ENCODE peak calls at places on chromosomes 6 and 20, in eight cellular contexts. One of them, this sample, is unnamed.

GRCh38 chr6:148223424-148223842 is 119.2 kb upstream of the SASH1 start:
- DNase-seq in NCI-H1930: no peak
- DNase-seq in WTC11: no peak
- DNase-seq in fibroblast of lung: peak
- DNase-seq in natural killer cell treated with Interleukin-12 subunit alpha and Interleukin-12 subunit beta and Interleukin-15 and Interleukin-18, amount 100 ng/mL, for 72 hours: no peak
- DNase-seq in posterior cingulate gyrus: no peak
- DNase-seq in mucosa of gallbladder: no peak
- DNase-seq in activated T-cell treated with anti-CD3 and anti-CD28 coated beads for 4 hours: no peak
- DNase-seq in this sample: no peak

GRCh38 chr6:149834513-149835481 is 29.4 kb downstream of the LRP11 start:
- DNase-seq in posterior cingulate gyrus: no peak
- DNase-seq in activated T-cell treated with anti-CD3 and anti-CD28 coated beads for 4 hours: peak
- DNase-seq in NCI-H1930: no peak
- DNase-seq in natural killer cell treated with Interleukin-12 subunit alpha and Interleukin-12 subunit beta and Interleukin-15 and Interleukin-18, amount 100 ng/mL, for 72 hours: peak
- DNase-seq in mucosa of gallbladder: peak
- DNase-seq in WTC11: peak
- DNase-seq in fibroblast of lung: peak
- DNase-seq in this sample: no peak

GRCh38 chr6:137819740-137820139 is 47.3 kb upstream of the TNFAIP3 start:
- DNase-seq in natural killer cell treated with Interleukin-12 subunit alpha and Interleukin-12 subunit beta and Interleukin-15 and Interleukin-18, amount 100 ng/mL, for 72 hours: peak
- DNase-seq in WTC11: no peak
- DNase-seq in fibroblast of lung: no peak
- DNase-seq in posterior cingulate gyrus: no peak
- DNase-seq in activated T-cell treated with anti-CD3 and anti-CD28 coated beads for 4 hours: no peak
- DNase-seq in NCI-H1930: no peak
- DNase-seq in mucosa of gallbladder: no peak
- DNase-seq in this sample: no peak

GRCh38 chr20:59165794-59166709 is 2.4 kb downstream of the ZNF831 start:
- DNase-seq in fibroblast of lung: no peak
- DNase-seq in NCI-H1930: no peak
- DNase-seq in activated T-cell treated with anti-CD3 and anti-CD28 coated beads for 4 hours: no peak
- DNase-seq in WTC11: no peak
- DNase-seq in natural killer cell treated with Interleukin-12 subunit alpha and Interleukin-12 subunit beta and Interleukin-15 and Interleukin-18, amount 100 ng/mL, for 72 hours: no peak
- DNase-seq in posterior cingulate gyrus: no peak
- DNase-seq in mucosa of gallbladder: no peak
- DNase-seq in this sample: no peak

GRCh38 chr20:1255675-1256074 is 10.4 kb upstream of the SNPH start:
- DNase-seq in activated T-cell treated with anti-CD3 and anti-CD28 coated beads for 4 hours: no peak
- DNase-seq in NCI-H1930: no peak
- DNase-seq in fibroblast of lung: no peak
- DNase-seq in mucosa of gallbladder: no peak
- DNase-seq in posterior cingulate gyrus: no peak
- DNase-seq in natural killer cell treated with Interleukin-12 subunit alpha and Interleukin-12 subunit beta and Interleukin-15 and Interleukin-18, amount 100 ng/mL, for 72 hours: no peak
- DNase-seq in WTC11: no peak
- DNase-seq in this sample: no peak

GRCh38 chr20:51528263-51529026 is 14.1 kb downstream of the NFATC2 start:
- DNase-seq in activated T-cell treated with anti-CD3 and anti-CD28 coated beads for 4 hours: peak
- DNase-seq in mucosa of gallbladder: no peak
- DNase-seq in WTC11: no peak
- DNase-seq in NCI-H1930: no peak
- DNase-seq in natural killer cell treated with Interleukin-12 subunit alpha and Interleukin-12 subunit beta and Interleukin-15 and Interleukin-18, amount 100 ng/mL, for 72 hours: peak
- DNase-seq in fibroblast of lung: no peak
- DNase-seq in posterior cingulate gyrus: no peak
- DNase-seq in this sample: no peak

GRCh38 chr6:125952764-125953501 is 3.6 kb upstream of the HINT3 start:
- DNase-seq in NCI-H1930: no peak
- DNase-seq in fibroblast of lung: peak
- DNase-seq in activated T-cell treated with anti-CD3 and anti-CD28 coated beads for 4 hours: no peak
- DNase-seq in natural killer cell treated with Interleukin-12 subunit alpha and Interleukin-12 subunit beta and Interleukin-15 and Interleukin-18, amount 100 ng/mL, for 72 hours: no peak
- DNase-seq in posterior cingulate gyrus: no peak
- DNase-seq in mucosa of gallbladder: no peak
- DNase-seq in WTC11: peak
- DNase-seq in this sample: no peak

GRCh38 chr20:11153819-11154218 is 480.0 kb upstream of the JAG1 start:
- DNase-seq in WTC11: no peak
- DNase-seq in posterior cingulate gyrus: no peak
- DNase-seq in activated T-cell treated with anti-CD3 and anti-CD28 coated beads for 4 hours: no peak
- DNase-seq in fibroblast of lung: peak
- DNase-seq in NCI-H1930: no peak
- DNase-seq in mucosa of gallbladder: no peak
- DNase-seq in natural killer cell treated with Interleukin-12 subunit alpha and Interleukin-12 subunit beta and Interleukin-15 and Interleukin-18, amount 100 ng/mL, for 72 hours: no peak
- DNase-seq in this sample: no peak

GRCh38 chr20:50826121-50826520 is 31.3 kb downstream of the BCAS4 start:
- DNase-seq in posterior cingulate gyrus: peak
- DNase-seq in NCI-H1930: no peak
- DNase-seq in mucosa of gallbladder: no peak
- DNase-seq in natural killer cell treated with Interleukin-12 subunit alpha and Interleukin-12 subunit beta and Interleukin-15 and Interleukin-18, amount 100 ng/mL, for 72 hours: peak
- DNase-seq in activated T-cell treated with anti-CD3 and anti-CD28 coated beads for 4 hours: no peak
- DNase-seq in WTC11: no peak
- DNase-seq in fibroblast of lung: no peak
- DNase-seq in this sample: no peak

GRCh38 chr6:111482236-111482958 is 621 bp downstream of the REV3L start:
- DNase-seq in WTC11: peak
- DNase-seq in fibroblast of lung: peak
- DNase-seq in mucosa of gallbladder: peak
- DNase-seq in natural killer cell treated with Interleukin-12 subunit alpha and Interleukin-12 subunit beta and Interleukin-15 and Interleukin-18, amount 100 ng/mL, for 72 hours: peak
- DNase-seq in NCI-H1930: no peak
- DNase-seq in posterior cingulate gyrus: peak
- DNase-seq in activated T-cell treated with anti-CD3 and anti-CD28 coated beads for 4 hours: peak
- DNase-seq in this sample: no peak

GRCh38 chr20:19851863-19852262 is 93.8 kb downstream of the RIN2 start:
- DNase-seq in natural killer cell treated with Interleukin-12 subunit alpha and Interleukin-12 subunit beta and Interleukin-15 and Interleukin-18, amount 100 ng/mL, for 72 hours: no peak
- DNase-seq in fibroblast of lung: no peak
- DNase-seq in activated T-cell treated with anti-CD3 and anti-CD28 coated beads for 4 hours: no peak
- DNase-seq in NCI-H1930: no peak
- DNase-seq in posterior cingulate gyrus: peak
- DNase-seq in mucosa of gallbladder: no peak
- DNase-seq in WTC11: no peak
- DNase-seq in this sample: no peak

GRCh38 chr6:22072939-22073338 is 223.9 kb downstream of the PRL start:
- DNase-seq in natural killer cell treated with Interleukin-12 subunit alpha and Interleukin-12 subunit beta and Interleukin-15 and Interleukin-18, amount 100 ng/mL, for 72 hours: no peak
- DNase-seq in fibroblast of lung: no peak
- DNase-seq in mucosa of gallbladder: no peak
- DNase-seq in NCI-H1930: no peak
- DNase-seq in activated T-cell treated with anti-CD3 and anti-CD28 coated beads for 4 hours: no peak
- DNase-seq in WTC11: no peak
- DNase-seq in posterior cingulate gyrus: no peak
- DNase-seq in this sample: no peak

GRCh38 chr6:692356-692851 is 535 bp downstream of the EXOC2 start:
- DNase-seq in fibroblast of lung: peak
- DNase-seq in natural killer cell treated with Interleukin-12 subunit alpha and Interleukin-12 subunit beta and Interleukin-15 and Interleukin-18, amount 100 ng/mL, for 72 hours: peak
- DNase-seq in NCI-H1930: no peak
- DNase-seq in posterior cingulate gyrus: peak
- DNase-seq in mucosa of gallbladder: peak
- DNase-seq in activated T-cell treated with anti-CD3 and anti-CD28 coated beads for 4 hours: peak
- DNase-seq in WTC11: peak
- DNase-seq in this sample: no peak

GRCh38 chr20:5621305-5621704 is 128.9 kb upstream of the SHLD1 start:
- DNase-seq in activated T-cell treated with anti-CD3 and anti-CD28 coated beads for 4 hours: no peak
- DNase-seq in WTC11: no peak
- DNase-seq in mucosa of gallbladder: peak
- DNase-seq in NCI-H1930: no peak
- DNase-seq in natural killer cell treated with Interleukin-12 subunit alpha and Interleukin-12 subunit beta and Interleukin-15 and Interleukin-18, amount 100 ng/mL, for 72 hours: no peak
- DNase-seq in fibroblast of lung: peak
- DNase-seq in posterior cingulate gyrus: peak
- DNase-seq in this sample: no peak